ENCODE peak calls at places on chromosomes 11 and 22, in four cellular contexts. C is iPS DF 6.9, T is bronchial epithelial cell, D is A673. B is an unnamed sample. For H3K27me3, the result is how much of the 10 kb centered on the place peaks cover.

GRCh38 chr11:6022954-6023353 is 7.6 kb downstream of the OR56A1 start:
- DNase-seq in T (peak), C (peak), D (peak), B (no peak)

GRCh38 chr11:17986007-17986710 is 26.7 kb downstream of the SERGEF start:
- DNase-seq in D (no peak), C (no peak), T (peak), B (no peak)

GRCh38 chr22:46212195-46212594 is 37.9 kb downstream of the CDPF1 start:
- DNase-seq in D (no peak), T (no peak), C (no peak), B (no peak)

GRCh38 chr22:37470087-37470445 is 16.1 kb downstream of the MFNG start:
- DNase-seq in T (no peak), C (no peak), D (no peak), B (no peak)

GRCh38 chr22:37401401-37401859 is 25.8 kb downstream of the ELFN2 start:
- DNase-seq in C (no peak), T (no peak), D (no peak), B (no peak)

GRCh38 chr11:1180171-1180570 is 22.4 kb downstream of the MUC5AC start:
- DNase-seq in C (no peak), D (no peak), T (no peak), B (peak)

GRCh38 chr22:37880668-37881440 is 25.2 kb upstream of the MICALL1 start:
- DNase-seq in D (peak), C (no peak), T (peak), B (no peak)

GRCh38 chr11:64181506-64182411 is 4.2 kb upstream of the STIP1 start:
- DNase-seq in T (peak), D (peak), C (no peak), B (peak)

GRCh38 chr11:34234086-34234740 is 123.6 kb downstream of the ABTB2 start:
- DNase-seq in D (peak), T (peak), C (peak), B (peak)

GRCh38 chr11:70394211-70394950 is 3.9 kb upstream of the CTTN start:
- DNase-seq in C (no peak), D (no peak), T (no peak), B (no peak)

GRCh38 chr22:47797546-47797945 is 1035.1 kb downstream of the TBC1D22A start:
- DNase-seq in D (no peak), T (no peak), C (no peak), B (no peak)

GRCh38 chr11:85947431-85948272 is 92.5 kb downstream of the CCDC83 start:
- DNase-seq in D (no peak), C (no peak), T (peak), B (no peak)

GRCh38 chr11:34288482-34288881 is 69.3 kb downstream of the ABTB2 start:
- DNase-seq in D (no peak), C (no peak), T (no peak), B (no peak)

GRCh38 chr11:63884191-63884590 is 32.8 kb downstream of the RCOR2 start:
- DNase-seq in T (no peak), D (no peak), C (no peak), B (no peak)

GRCh38 chr11:105520706-105521345 is 89.0 kb upstream of the GRIA4 start:
- DNase-seq in T (no peak), C (no peak), D (no peak), B (no peak)

GRCh38 chr11:66012946-66013761 is 1.3 kb downstream of the CST6 start:
- DNase-seq in C (no peak), D (no peak), T (peak), B (no peak)

GRCh38 chr11:120123946-120124345 is 14.0 kb downstream of the TRIM29 start:
- DNase-seq in C (no peak), T (peak), D (no peak), B (no peak)

GRCh38 chr11:71527576-71528210 is 626 bp downstream of the KRTAP5-7 start:
- DNase-seq in C (no peak), D (no peak), T (no peak), B (no peak)

GRCh38 chr11:128615612-128616011 is 28.3 kb upstream of the ETS1 start:
- DNase-seq in C (no peak), T (no peak), D (no peak), B (no peak)

GRCh38 chr22:38467904-38468760 is at the start of gene KDELR3:
- DNase-seq in T (peak), D (peak), C (no peak), B (peak)

GRCh38 chr11:91860661-91861060 is 364.0 kb upstream of the FAT3 start:
- DNase-seq in C (no peak), D (no peak), T (no peak), B (no peak)

GRCh38 chr11:57085604-57086003 is 96.1 kb upstream of the LRRC55 start:
- DNase-seq in T (no peak), D (peak), C (no peak), B (no peak)

GRCh38 chr22:24730864-24731263 is 43.7 kb downstream of the PIWIL3 start:
- DNase-seq in T (no peak), C (no peak), D (no peak), B (no peak)

GRCh38 chr22:26669060-26669481 is 11.7 kb downstream of the MIAT start:
- DNase-seq in C (peak), D (peak), T (peak), B (no peak)

GRCh38 chr11:73308003-73308962 is at the start of gene ARHGEF17:
- DNase-seq in C (no peak), T (peak), D (peak), B (no peak)

GRCh38 chr11:122633219-122633829 is 22.2 kb upstream of the UBASH3B start:
- DNase-seq in T (peak), C (no peak), D (peak), B (no peak)

GRCh38 chr11:69630009-69630870 is 10.7 kb upstream of the CCND1 start:
- DNase-seq in D (peak), T (peak), C (no peak), B (no peak)

DNA sequence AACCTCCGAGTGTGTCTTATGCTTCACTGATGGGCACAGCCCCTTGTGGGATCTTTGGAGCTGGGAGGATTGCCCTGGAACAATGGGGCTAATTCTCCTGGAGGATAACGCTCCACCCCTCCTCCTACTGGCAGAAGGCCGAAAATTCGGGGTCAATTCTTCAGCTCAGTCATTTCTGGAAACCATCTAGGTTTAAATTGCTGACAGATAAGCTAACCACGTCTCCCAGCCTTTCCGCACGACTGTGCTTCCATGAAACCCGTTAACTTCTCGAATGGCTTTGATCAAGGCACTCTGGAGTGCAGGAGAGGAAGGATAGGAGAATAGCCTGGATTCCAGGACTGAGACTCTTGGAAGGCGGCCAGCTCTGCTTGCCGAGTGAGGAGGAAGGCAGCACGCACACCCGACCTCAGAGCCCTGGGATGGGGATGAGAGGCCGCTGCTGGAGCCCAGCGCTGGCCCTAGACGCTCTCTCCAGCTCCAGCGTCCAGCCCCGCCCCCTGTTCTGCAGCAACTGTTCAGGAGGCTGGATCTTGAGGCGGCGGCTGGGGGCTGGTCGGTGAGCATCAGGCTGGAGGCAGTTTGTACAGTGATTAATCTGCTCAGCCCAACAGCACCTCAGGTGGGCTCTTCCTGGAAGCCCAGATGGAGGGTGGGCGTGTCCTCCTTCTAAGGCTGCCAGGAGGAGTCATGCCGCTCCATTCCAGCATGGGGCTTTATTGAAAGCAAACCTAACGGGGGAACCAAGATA is 176.7 kb upstream of the NCAM1 start:
- DNase-seq in C (peak), T (no peak), D (peak), B (no peak)
- H3K4me3 ChIP-seq in C (no peak), T (no peak), D (peak), B (no peak)

DNA sequence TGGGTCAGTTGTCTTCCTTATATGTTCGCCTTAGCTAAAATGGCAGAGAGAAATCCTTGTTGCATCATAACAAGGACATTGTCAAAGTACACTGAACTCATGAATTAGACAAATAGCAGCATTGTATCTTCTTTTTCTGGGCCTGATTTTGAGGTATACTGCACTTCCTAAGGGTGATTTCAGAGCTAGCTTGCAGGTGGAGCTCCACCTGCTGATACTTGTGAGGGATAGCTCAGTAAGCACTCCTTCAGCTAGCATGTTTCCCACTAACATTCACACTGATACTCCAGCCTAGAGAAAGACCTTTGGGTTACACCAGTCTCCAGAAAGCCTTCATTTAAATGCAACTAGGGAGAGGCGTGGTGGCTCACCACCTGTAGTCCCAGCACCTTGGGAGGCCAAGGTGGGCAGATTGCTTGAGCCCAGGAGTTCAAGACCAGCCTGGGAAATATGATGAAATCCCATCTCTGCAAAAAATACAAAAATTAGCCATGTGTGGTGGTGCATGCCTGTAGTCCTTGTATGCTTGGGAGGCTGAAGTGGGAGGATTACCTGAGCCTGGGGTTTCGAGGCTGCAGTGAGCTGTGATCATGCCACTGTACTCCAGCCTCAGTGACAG is 29.8 kb downstream of the JAM3 start:
- DNase-seq in T (peak), D (no peak), C (no peak), B (no peak)
- H3K27me3 ChIP-seq in T (under half), D (under half), C (under half), B (under half)

GRCh38 chr11:62554377-62554776 is 7.8 kb upstream of the AHNAK start:
- DNase-seq in C (no peak), D (no peak), T (no peak), B (no peak)
- H3K4me3 ChIP-seq in C (no peak), D (no peak), T (no peak), B (no peak)

DNA sequence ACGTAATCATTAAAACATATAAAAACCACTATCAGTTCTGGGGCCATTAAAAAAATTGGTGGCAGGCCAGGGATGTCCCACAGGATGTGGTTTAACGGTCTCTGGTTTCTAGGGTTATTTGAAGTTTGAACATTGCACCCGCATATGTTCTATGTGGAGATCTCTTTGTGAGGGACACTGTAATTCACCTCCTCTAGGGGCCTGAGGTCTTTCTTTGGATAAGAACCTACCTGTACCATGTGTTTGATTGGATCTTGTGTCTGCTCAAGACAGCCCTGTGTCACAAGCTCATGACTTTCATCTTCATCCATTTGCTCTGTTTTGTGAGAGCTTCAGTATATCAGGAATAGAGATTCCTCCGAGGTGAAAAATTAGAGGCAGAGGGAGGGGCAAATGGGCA is 73.3 kb downstream of the GGTLC2 start:
- DNase-seq in D (no peak), C (no peak), T (no peak), B (no peak)
- H3K27me3 ChIP-seq in D (under half), C (under half), T (under half), B (under half)

B was measured in GM06990.